ENCODE peak calls at places on chromosomes 11 and 22, in eight cellular contexts. Y, K, M, Z, V, E, T and A are unnamed samples.

GRCh38 chr11:113462830-113463229 is 12.4 kb downstream of the DRD2 start:
- DNase-seq in Y (no peak), K (no peak), M (no peak), Z (no peak), V (no peak), E (no peak), T (no peak), A (no peak)

GRCh38 chr11:45141171-45141570 is 5.3 kb upstream of the PRDM11 start:
- DNase-seq in Y (peak; percentile 11), K (no peak), M (no peak), Z (peak; percentile 51), V (no peak), E (no peak), T (no peak), A (no peak)

GRCh38 chr22:19892249-19892879 is 37.7 kb upstream of the GNB1L start:
- DNase-seq in Y (no peak), K (no peak), M (no peak), Z (no peak), V (no peak), E (peak; percentile 79), T (peak; percentile 63), A (no peak)

GRCh38 chr11:92083123-92083522 is 141.5 kb upstream of the FAT3 start:
- DNase-seq in Y (no peak), K (no peak), M (no peak), Z (no peak), V (no peak), E (no peak), T (no peak), A (no peak)

GRCh38 chr11:122782222-122782621 is 56.1 kb upstream of the CRTAM start:
- DNase-seq in Y (no peak), K (no peak), M (no peak), Z (no peak), V (no peak), E (no peak), T (no peak), A (no peak)

GRCh38 chr11:859394-860131 is 16.9 kb downstream of the TSPAN4 start:
- DNase-seq in Y (peak; percentile 83), K (no peak), M (peak; percentile 76), Z (no peak), V (peak; percentile 90), E (peak; percentile 97), T (peak; percentile 94), A (no peak)

GRCh38 chr11:97336064-97336463 is 946.3 kb downstream of the JRKL start:
- DNase-seq in Y (no peak), K (no peak), M (no peak), Z (no peak), V (no peak), E (no peak), T (no peak), A (no peak)

GRCh38 chr11:23723861-23724260 is 773.0 kb upstream of the LUZP2 start:
- DNase-seq in Y (no peak), K (no peak), M (no peak), Z (peak; percentile 85), V (no peak), E (no peak), T (no peak), A (no peak)

GRCh38 chr11:2665747-2666710 is 33.8 kb downstream of the KCNQ1OT1 start:
- DNase-seq in Y (peak; percentile 8), K (no peak), M (no peak), Z (no peak), V (peak; percentile 66), E (no peak), T (peak; percentile 51), A (no peak)

GRCh38 chr11:21415566-21415965 is 746.2 kb downstream of the NELL1 start:
- DNase-seq in Y (no peak), K (no peak), M (no peak), Z (no peak), V (no peak), E (no peak), T (no peak), A (no peak)

GRCh38 chr11:6607190-6607635 is 3.6 kb downstream of the ILK start:
- DNase-seq in Y (peak; percentile 12), K (no peak), M (no peak), Z (no peak), V (no peak), E (no peak), T (no peak), A (no peak)

GRCh38 chr11:6602096-6602940 is 1.1 kb downstream of the RRP8 start:
- DNase-seq in Y (peak; percentile 17), K (no peak), M (no peak), Z (no peak), V (no peak), E (peak; percentile 16), T (no peak), A (no peak)

GRCh38 chr11:6606471-6607189 is 3.1 kb downstream of the ILK start:
- DNase-seq in Y (peak; percentile 92), K (peak; percentile 73), M (peak; percentile 90), Z (peak; percentile 83), V (peak; percentile 90), E (peak; percentile 91), T (peak; percentile 96), A (peak; percentile 94)

GRCh38 chr11:6603287-6604080 is at the start of the genes ILK and RRP8:
- DNase-seq in Y (peak; percentile 93), K (peak; percentile 88), M (peak; percentile 94), Z (peak; percentile 92), V (peak; percentile 92), E (peak; percentile 96), T (peak; percentile 93), A (peak; percentile 88)

DNA sequence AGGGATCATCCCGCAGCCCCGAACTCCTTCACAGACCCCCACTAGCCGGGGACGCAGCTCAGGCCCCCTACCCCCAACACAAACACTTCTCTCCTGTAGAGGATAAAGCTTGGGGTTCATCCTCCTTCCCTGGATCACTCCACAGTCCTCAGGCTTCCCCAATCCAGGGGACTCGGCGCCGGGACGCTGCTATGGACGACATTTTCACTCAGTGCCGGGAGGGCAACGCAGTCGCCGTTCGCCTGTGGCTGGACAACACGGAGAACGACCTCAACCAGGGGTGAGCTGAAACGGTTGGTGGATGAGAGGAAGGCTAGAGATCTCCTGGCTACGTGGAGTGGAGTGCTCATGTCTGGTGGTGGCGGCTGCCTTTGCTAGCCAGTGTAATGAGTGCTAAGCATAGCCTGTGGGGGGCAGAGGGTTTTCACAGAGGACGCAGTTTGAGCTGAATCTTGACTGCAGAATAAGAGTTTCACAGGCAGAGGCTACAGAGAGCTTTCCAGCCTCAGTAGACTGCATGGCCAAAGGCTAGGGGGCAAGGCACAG is 580 bp downstream of the ILK start:
- DNase-seq in Y (peak; percentile 66), K (no peak), M (peak; percentile 57), Z (peak; percentile 61), V (peak; percentile 63), E (peak; percentile 73), T (peak; percentile 76), A (peak; percentile 31)
- TF ChIP-seq CTCF in Y (no peak), K (no peak), M (no peak), Z (peak; percentile 34), V (no peak), E (peak; percentile 32), T (peak; percentile 25), A (no peak)

GRCh38 chr11:7578276-7578955 is 64.6 kb downstream of the PPFIBP2 start:
- DNase-seq in Y (no peak), K (no peak), M (no peak), Z (no peak), V (no peak), E (peak; percentile 22), T (no peak), A (no peak)
- H3K4me3 ChIP-seq in Y (no peak overlapping the region), K (peak overlapping the region; percentile 56), M (peak overlapping the region; percentile 23), Z (peak overlapping the region; percentile 33), V (peak overlapping the region; percentile 9), E (peak overlapping the region; percentile 44), T (no peak overlapping the region), A (no peak overlapping the region)

GRCh38 chr22:37679670-37680069 is 4.2 kb downstream of the LGALS1 start:
- DNase-seq in Y (no peak), K (no peak), M (no peak), Z (no peak), V (no peak), E (no peak), T (no peak), A (no peak)

GRCh38 chr22:37678372-37678771 is 2.9 kb downstream of the LGALS1 start:
- DNase-seq in Y (no peak), K (no peak), M (no peak), Z (no peak), V (no peak), E (no peak), T (no peak), A (no peak)

GRCh38 chr22:37681001-37681424 is 5.1 kb upstream of the NOL12 start:
- DNase-seq in Y (no peak), K (no peak), M (no peak), Z (no peak), V (no peak), E (no peak), T (no peak), A (no peak)

GRCh38 chr22:37681556-37682049 is 4.5 kb upstream of the NOL12 start:
- DNase-seq in Y (peak; percentile 84), K (peak; percentile 43), M (peak; percentile 87), Z (peak; percentile 82), V (peak; percentile 86), E (peak; percentile 82), T (peak; percentile 85), A (no peak)

DNA sequence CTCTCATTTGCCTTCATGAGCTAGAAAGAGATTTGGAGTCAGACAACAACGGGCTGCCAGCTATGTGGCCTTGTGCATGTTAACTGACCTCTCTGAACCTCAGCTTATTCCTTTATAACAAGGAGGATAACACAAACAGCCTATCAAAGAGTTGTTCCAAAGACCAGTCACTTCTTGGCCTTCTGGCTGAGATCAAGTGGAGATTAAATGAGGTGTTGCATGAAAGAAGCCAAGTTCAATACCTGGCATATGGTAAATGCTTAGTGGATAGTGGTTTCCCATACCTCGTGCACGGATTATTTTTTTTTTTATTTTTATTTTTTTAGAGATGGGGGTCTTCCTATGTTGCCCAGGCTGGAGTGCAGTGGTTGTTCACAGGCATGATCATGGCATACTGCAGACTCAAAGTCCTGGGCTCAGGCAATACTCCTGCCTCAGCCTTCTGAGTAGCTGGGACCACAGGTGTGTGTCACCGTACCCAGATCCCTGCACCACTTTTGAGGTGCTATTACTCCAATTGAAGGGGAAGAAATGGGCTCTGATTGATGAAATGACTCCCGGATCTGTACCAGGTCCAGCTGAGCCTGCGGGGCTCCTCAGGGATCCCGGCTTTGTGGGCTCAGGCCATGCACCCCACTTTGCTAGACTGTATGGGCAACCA is 4.9 kb downstream of the LGALS1 start:
- DNase-seq in Y (no peak), K (no peak), M (no peak), Z (no peak), V (no peak), E (no peak), T (no peak), A (no peak)
- H3K27ac ChIP-seq in Y (no peak overlapping the region), K (no peak overlapping the region), M (no peak overlapping the region), Z (no peak overlapping the region), V (no peak overlapping the region), E (no peak overlapping the region), T (no peak overlapping the region), A (peak overlapping the region; percentile 93)

GRCh38 chr11:60706931-60707330 is 7.5 kb downstream of the MS4A8 start:
- DNase-seq in Y (no peak), K (no peak), M (no peak), Z (no peak), V (no peak), E (no peak), T (no peak), A (no peak)

GRCh38 chr11:60711316-60711715 is 11.9 kb downstream of the MS4A8 start:
- DNase-seq in Y (no peak), K (no peak), M (no peak), Z (no peak), V (no peak), E (no peak), T (no peak), A (no peak)

GRCh38 chr11:60705895-60706294 is 6.5 kb downstream of the MS4A8 start:
- DNase-seq in Y (no peak), K (no peak), M (no peak), Z (no peak), V (no peak), E (no peak), T (no peak), A (no peak)

GRCh38 chr11:60710482-60710881 is 11.1 kb downstream of the MS4A8 start:
- DNase-seq in Y (no peak), K (no peak), M (no peak), Z (no peak), V (no peak), E (no peak), T (no peak), A (no peak)
- TF ChIP-seq CTCF in Y (peak; percentile 29), K (no peak), M (peak; percentile 14), Z (no peak), V (no peak), E (peak; percentile 27), T (no peak), A (peak; percentile 13)